ENCODE peak calls at places on chromosomes 11 and 22, in six cellular contexts. I, G, R, Y, P and L are unnamed samples.

GRCh38 chr11:117931331-117931950 is 2.2 kb upstream of the TMPRSS13 start:
- DNase-seq in I (no peak), G (no peak), R (no peak), Y (no peak), P (no peak), L (no peak)

GRCh38 chr11:117816151-117816741 is 8.3 kb downstream of the FXYD2 start:
- DNase-seq in I (no peak), G (no peak), R (no peak), Y (peak; percentile 88), P (no peak), L (no peak)

GRCh38 chr11:19598456-19598855 is 114.2 kb upstream of the NAV2 start:
- DNase-seq in I (no peak), G (no peak), R (no peak), Y (no peak), P (no peak), L (no peak)

GRCh38 chr22:37060801-37061610 is 9.5 kb downstream of the KCTD17 start:
- DNase-seq in I (no peak), G (peak; percentile 69), R (peak; percentile 34), Y (no peak), P (no peak), L (no peak)

GRCh38 chr11:92826136-92826535 is 143.3 kb upstream of the MTNR1B start:
- DNase-seq in I (no peak), G (no peak), R (no peak), Y (no peak), P (no peak), L (no peak)

GRCh38 chr22:39748877-39749276 is 144.7 kb downstream of the ENTHD1 start:
- DNase-seq in I (no peak), G (no peak), R (no peak), Y (no peak), P (no peak), L (no peak)

GRCh38 chr11:57224126-57224525 is 12.9 kb downstream of the APLNR start:
- DNase-seq in I (no peak), G (no peak), R (no peak), Y (no peak), P (no peak), L (no peak)

GRCh38 chr22:17743661-17744411 is 30.4 kb downstream of the BID start:
- DNase-seq in I (no peak), G (no peak), R (no peak), Y (no peak), P (no peak), L (peak; percentile 50)

GRCh38 chr22:50102946-50103345 is 13.1 kb downstream of the MOV10L1 start:
- DNase-seq in I (no peak), G (no peak), R (no peak), Y (no peak), P (no peak), L (no peak)

GRCh38 chr22:20569059-20570058 is 61.9 kb downstream of the MED15 start:
- DNase-seq in I (peak; percentile 87), G (peak; percentile 64), R (peak; percentile 58), Y (no peak), P (peak; percentile 43), L (peak; percentile 32)

GRCh38 chr22:26534874-26535470 is 22.7 kb upstream of the TFIP11 start:
- DNase-seq in I (no peak), G (no peak), R (no peak), Y (no peak), P (no peak), L (peak; percentile 73)

GRCh38 chr11:57491371-57492061 is 24.0 kb downstream of the SLC43A1 start:
- DNase-seq in I (peak; percentile 33), G (no peak), R (peak; percentile 34), Y (peak; percentile 81), P (no peak), L (peak; percentile 50)

GRCh38 chr11:27471067-27471587 is 1.5 kb downstream of the LGR4 start:
- DNase-seq in I (no peak), G (no peak), R (no peak), Y (no peak), P (no peak), L (no peak)

GRCh38 chr11:58788355-58789023 is 56.0 kb downstream of the GLYATL2 start:
- DNase-seq in I (peak; percentile 13), G (peak; percentile 29), R (no peak), Y (peak; percentile 48), P (peak; percentile 4), L (peak; percentile 31)

GRCh38 chr11:45105233-45105992 is 41.0 kb upstream of the PRDM11 start:
- DNase-seq in I (peak; percentile 65), G (peak; percentile 76), R (peak; percentile 47), Y (peak; percentile 92), P (peak; percentile 37), L (peak; percentile 37)

GRCh38 chr11:23010790-23011340 is 150.6 kb upstream of the CCDC179 start:
- DNase-seq in I (no peak), G (no peak), R (no peak), Y (no peak), P (no peak), L (no peak)

GRCh38 chr11:102451693-102452460 is 688 bp downstream of the TMEM123 start:
- DNase-seq in I (peak; percentile 78), G (peak; percentile 76), R (peak; percentile 66), Y (peak; percentile 69), P (peak; percentile 52), L (peak; percentile 66)

GRCh38 chr11:11620251-11620965 is 1.4 kb downstream of the GALNT18 start:
- DNase-seq in I (no peak), G (peak; percentile 21), R (no peak), Y (peak; percentile 77), P (no peak), L (no peak)